ENCODE peak calls at places on chromosomes 16 and 17, in seven cellular contexts. Q is endothelial cell of umbilical vein, J is PC-9, F is AG04450, N is heart left ventricle, K is A549, E is tibial nerve. G is an unnamed sample.

GRCh38 chr17:12365805-12366204 is 299.9 kb upstream of the MYOCD start:
- DNase-seq in Q (no peak), J (no peak), F (peak), N (peak), K (peak), E (no peak), G (peak)

GRCh38 chr17:68356520-68356919 is 65.2 kb downstream of the ARSG start:
- DNase-seq in Q (no peak), J (no peak), F (no peak), N (no peak), K (no peak), E (no peak), G (no peak)

GRCh38 chr16:88354229-88355092 is 28.3 kb upstream of the ZNF469 start:
- DNase-seq in Q (no peak), J (no peak), F (no peak), N (no peak), K (no peak), E (no peak), G (no peak)

GRCh38 chr17:42674755-42675347 is 1.9 kb downstream of the PLEKHH3 start:
- DNase-seq in Q (no peak), J (no peak), F (no peak), N (no peak), K (no peak), E (no peak), G (no peak)

GRCh38 chr17:3411070-3411469 is at the start of gene OR3A3:
- DNase-seq in Q (no peak), J (no peak), F (no peak), N (no peak), K (no peak), E (no peak), G (no peak)

GRCh38 chr16:30971298-30971697 is 13.7 kb upstream of the HSD3B7 start:
- DNase-seq in Q (no peak), J (no peak), F (no peak), N (no peak), K (no peak), E (no peak), G (no peak)

GRCh38 chr16:2500937-2501750 is 12.6 kb upstream of the ATP6V0C start:
- DNase-seq in Q (peak), J (peak), F (peak), N (peak), K (peak), E (peak), G (peak)

GRCh38 chr16:50297301-50298074 is 31.1 kb downstream of the ADCY7 start:
- DNase-seq in Q (no peak), J (no peak), F (no peak), N (no peak), K (no peak), E (no peak), G (no peak)

GRCh38 chr17:19311421-19312215 is 50.9 kb downstream of the B9D1 start:
- DNase-seq in Q (peak), J (peak), F (no peak), N (peak), K (no peak), E (no peak), G (no peak)

GRCh38 chr16:51427081-51427480 is 276.0 kb upstream of the SALL1 start:
- DNase-seq in Q (no peak), J (no peak), F (no peak), N (no peak), K (no peak), E (no peak), G (no peak)

GRCh38 chr16:69820926-69821541 is 58.9 kb downstream of the WWP2 start:
- DNase-seq in Q (no peak), J (no peak), F (no peak), N (no peak), K (no peak), E (no peak), G (no peak)

GRCh38 chr17:36907407-36907806 is 29.9 kb upstream of the LHX1 start:
- DNase-seq in Q (no peak), J (no peak), F (no peak), N (no peak), K (no peak), E (no peak), G (no peak)

GRCh38 chr16:28009586-28010373 is 53.7 kb downstream of the GSG1L start:
- DNase-seq in Q (no peak), J (no peak), F (no peak), N (no peak), K (no peak), E (no peak), G (no peak)
- H3K27ac ChIP-seq in Q (no peak), J (no peak), F (no peak), N (no peak), K (no peak), E (no peak), G (no peak)

GRCh38 chr17:75271955-75272847 is 1.2 kb upstream of the MIF4GD start:
- DNase-seq in Q (no peak), J (no peak), F (no peak), N (peak), K (peak), E (no peak), G (no peak)

GRCh38 chr17:75268931-75269330 is 2.1 kb downstream of the MIF4GD start:
- DNase-seq in Q (peak), J (no peak), F (no peak), N (no peak), K (no peak), E (no peak), G (no peak)

GRCh38 chr17:75270966-75271232 is at the start of gene MIF4GD:
- DNase-seq in Q (no peak), J (no peak), F (no peak), N (no peak), K (no peak), E (no peak), G (no peak)

GRCh38 chr17:75271233-75271954 is 363 bp upstream of the MIF4GD start:
- DNase-seq in Q (peak), J (peak), F (no peak), N (peak), K (peak), E (peak), G (no peak)

DNA sequence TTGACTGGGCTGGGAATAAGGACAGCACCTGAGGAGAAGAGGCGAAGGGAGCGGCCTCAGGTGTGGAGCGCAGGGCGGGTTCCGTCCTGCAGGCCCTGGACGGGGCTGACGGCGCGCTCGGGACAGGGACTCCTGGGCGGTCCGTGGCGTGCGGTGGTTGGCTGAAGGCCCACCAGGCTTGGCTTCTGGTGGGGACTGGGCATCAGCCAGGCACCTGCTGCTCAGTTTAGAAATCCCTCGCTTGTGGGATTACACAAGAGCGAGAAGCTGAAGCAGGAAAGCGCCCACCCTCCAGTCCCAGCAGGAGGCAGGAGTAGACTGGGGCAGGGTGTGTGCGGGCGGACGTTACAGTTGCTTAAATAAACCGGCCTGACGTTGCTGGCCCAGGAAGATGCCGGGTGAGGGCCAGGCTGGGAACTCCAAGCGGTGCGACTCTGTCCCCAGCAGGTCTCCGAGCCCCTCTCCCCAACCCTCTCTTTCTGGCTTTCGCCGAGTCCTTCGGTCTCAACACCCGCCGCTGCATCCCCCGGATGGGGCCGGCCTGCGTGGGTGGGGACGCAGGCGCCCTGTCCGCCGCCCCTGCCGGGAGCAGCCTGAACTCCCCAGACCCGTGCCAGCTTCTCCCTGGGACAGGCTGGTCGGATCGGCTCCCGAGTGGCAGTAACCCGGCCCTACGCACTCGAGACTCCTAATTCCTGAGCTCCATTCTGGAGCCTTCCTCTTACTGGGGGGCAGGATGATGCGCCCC is 639 bp downstream of the MIF4GD start:
- DNase-seq in Q (peak), J (peak), F (no peak), N (peak), K (peak), E (no peak), G (no peak)
- TF ChIP-seq CTCF in Q (peak), J (peak), F (peak), N (peak), K (no peak), E (no peak), G (peak)

DNA sequence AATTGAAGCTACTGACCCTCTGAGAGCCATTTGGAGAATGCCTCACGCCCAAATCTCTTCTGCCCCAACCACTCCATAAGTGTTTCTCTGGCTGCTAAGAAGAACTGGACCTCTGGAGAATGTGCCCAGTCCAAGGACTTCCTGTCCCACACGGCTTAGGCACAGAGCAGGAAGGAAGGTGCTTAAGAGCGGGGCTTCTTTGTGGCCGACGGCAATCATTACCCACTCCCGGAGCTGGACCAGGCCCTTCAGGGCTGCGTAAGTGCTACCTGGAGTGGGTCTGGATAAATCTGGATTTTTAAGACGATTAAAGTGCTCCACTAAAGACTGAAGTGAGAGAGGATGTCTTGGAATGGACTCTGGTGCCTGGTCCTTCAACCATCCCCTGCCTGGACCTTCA is 1.8 kb downstream of the CCDC42 start:
- DNase-seq in Q (no peak), J (no peak), F (no peak), N (no peak), K (no peak), E (no peak), G (no peak)
- H3K27ac ChIP-seq in Q (no peak), J (no peak), F (no peak), N (no peak), K (no peak), E (no peak), G (peak)

DNA sequence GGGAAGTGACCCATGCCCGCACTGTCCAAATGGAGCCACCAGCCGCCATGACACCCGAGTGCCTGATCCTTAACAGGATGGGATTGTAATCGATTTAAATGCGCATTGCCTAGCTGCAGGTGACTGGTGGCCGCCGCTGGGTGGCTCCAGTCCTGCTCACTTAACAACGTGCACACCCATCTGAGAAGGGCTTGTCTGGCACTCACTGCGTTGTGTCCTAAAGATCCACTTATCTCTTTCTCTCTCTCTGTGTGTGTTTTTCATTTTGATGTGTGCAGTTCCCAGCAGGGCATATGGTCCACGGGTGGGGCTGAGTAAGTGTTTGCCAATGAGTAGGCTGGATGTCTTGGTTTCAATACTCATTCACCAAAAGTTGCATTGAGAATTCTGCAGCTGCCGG is 80.6 kb downstream of the IRF8 start:
- DNase-seq in Q (no peak), J (no peak), F (no peak), N (no peak), K (peak), E (no peak), G (no peak)
- TF ChIP-seq CTCF in Q (no peak), J (no peak), F (no peak), N (no peak), K (no peak), E (no peak), G (no peak)

DNA sequence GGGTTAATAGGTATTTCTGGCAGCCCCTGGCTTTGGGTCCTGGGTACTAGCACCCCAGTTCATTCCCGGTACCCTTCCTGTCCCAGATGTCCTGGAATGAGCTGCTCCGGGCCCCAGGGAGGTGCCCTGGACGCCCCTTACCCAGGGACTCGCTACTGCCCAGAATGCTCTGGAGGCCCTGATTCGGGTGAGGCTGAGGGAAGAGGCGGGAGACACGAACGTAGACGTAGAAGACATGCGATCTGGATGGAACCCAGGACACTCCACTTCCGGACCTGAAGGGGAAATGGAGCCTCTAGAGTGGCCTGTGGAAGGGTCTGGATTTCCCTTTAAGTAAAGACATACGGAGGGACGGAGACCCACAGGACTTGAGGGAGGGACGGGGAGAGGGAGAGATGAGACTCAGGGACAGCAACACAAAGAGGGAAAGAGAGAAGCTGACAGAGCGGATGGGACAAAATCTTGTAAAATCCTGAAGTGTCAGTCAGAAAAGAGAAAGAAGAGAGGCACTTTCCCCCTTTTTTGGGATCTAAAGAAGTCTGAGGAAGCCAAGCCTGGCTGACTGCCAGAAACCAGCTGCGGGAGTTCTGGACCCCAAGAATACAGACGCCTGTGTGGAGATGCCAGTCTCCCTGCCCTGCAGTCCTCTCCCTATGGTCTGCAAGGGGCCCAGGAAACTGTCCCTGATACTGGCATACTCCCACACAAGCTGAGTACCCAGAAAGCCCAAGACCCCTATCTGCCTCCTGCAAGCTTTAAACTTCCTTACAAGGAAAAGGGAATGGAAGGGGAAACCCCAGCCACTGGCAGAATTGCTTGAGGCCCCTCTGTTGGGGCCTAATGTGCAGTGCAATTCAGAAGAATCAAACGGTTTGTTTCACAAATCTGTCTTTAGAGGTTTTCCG is 1.0 kb upstream of the HOXB13 start:
- DNase-seq in Q (no peak), J (no peak), F (no peak), N (no peak), K (no peak), E (no peak), G (no peak)
- H3K27ac ChIP-seq in Q (no peak), J (no peak), F (no peak), N (no peak), K (peak), E (no peak), G (no peak)

DNA sequence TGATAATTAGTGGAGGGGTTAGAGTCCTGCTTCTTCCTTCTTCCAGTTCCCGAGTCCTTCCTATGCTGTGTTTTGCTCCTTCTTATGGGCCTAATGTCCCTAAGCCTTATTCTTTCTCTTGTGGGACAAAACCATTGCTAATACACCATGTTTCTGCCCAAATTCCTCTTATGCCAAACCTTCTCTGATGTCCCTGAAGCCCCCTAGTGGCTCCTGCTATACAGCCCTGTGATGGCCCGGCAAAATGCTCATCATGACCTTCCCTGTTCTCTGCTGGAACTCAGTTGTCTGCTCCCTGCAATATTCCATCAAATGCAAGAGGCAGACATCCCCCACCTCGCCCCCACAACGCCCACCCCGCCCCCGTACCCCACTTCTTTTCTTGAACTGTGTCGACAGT is 171.6 kb downstream of the CDH11 start:
- DNase-seq in Q (no peak), J (no peak), F (no peak), N (no peak), K (no peak), E (no peak), G (no peak)
- TF ChIP-seq CTCF in Q (no peak), J (no peak), F (peak), N (no peak), K (no peak), E (no peak), G (no peak)

DNA sequence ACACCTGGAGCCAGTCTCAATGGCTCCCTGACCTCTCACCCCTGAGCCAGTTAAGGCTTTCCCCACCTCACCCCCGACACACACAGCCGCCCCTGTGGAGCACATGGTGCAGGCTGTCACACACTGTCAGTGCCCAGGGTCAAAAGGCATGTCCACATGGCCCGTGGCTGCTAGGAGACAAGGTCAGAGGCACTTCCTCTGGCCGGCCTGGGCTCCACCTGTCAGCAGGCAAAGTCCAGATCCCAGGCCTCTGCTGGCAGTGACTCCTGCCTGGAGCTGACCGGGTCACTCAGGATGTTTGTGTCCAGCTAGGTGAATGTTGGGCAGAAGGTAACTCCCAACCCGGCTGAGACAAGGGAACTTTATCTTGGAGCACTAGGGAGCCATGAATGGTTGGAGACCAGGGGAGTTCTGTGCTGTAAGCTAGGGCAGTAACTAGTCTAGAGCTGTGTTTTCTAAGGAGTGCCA is 6.0 kb downstream of the SREBF1 start:
- DNase-seq in Q (no peak), J (no peak), F (no peak), N (no peak), K (no peak), E (no peak), G (no peak)
- H3K27ac ChIP-seq in Q (no peak), J (peak), F (no peak), N (peak), K (peak), E (no peak), G (no peak)

GRCh38 chr17:82912571-82913089 is 72.8 kb upstream of the ZNF750 start:
- DNase-seq in Q (no peak), J (no peak), F (no peak), N (no peak), K (no peak), E (no peak), G (no peak)

GRCh38 chr17:82915697-82916027 is 75.8 kb upstream of the ZNF750 start:
- DNase-seq in Q (no peak), J (no peak), F (no peak), N (no peak), K (no peak), E (no peak), G (no peak)

GRCh38 chr17:82915010-82915696 is 75.3 kb upstream of the ZNF750 start:
- DNase-seq in Q (no peak), J (no peak), F (no peak), N (no peak), K (no peak), E (no peak), G (no peak)

GRCh38 chr17:82913304-82914043 is 73.7 kb upstream of the ZNF750 start:
- DNase-seq in Q (peak), J (peak), F (no peak), N (no peak), K (peak), E (no peak), G (no peak)

GRCh38 chr17:82914375-82914774 is 74.6 kb upstream of the ZNF750 start:
- DNase-seq in Q (no peak), J (no peak), F (no peak), N (no peak), K (no peak), E (no peak), G (no peak)
- TF ChIP-seq CTCF in Q (peak), J (no peak), F (peak), N (peak), K (no peak), E (peak), G (no peak)

GRCh38 chr17:81308161-81308560 is 13.1 kb upstream of the SLC38A10 start:
- DNase-seq in Q (no peak), J (no peak), F (no peak), N (no peak), K (no peak), E (no peak), G (no peak)

GRCh38 chr17:81307636-81308035 is 12.5 kb upstream of the SLC38A10 start:
- DNase-seq in Q (no peak), J (no peak), F (no peak), N (no peak), K (no peak), E (no peak), G (no peak)

GRCh38 chr17:81306898-81307510 is 11.9 kb upstream of the SLC38A10 start:
- DNase-seq in Q (no peak), J (no peak), F (no peak), N (no peak), K (peak), E (no peak), G (no peak)

GRCh38 chr17:81305051-81305630 is 10.0 kb upstream of the SLC38A10 start:
- DNase-seq in Q (no peak), J (no peak), F (no peak), N (no peak), K (no peak), E (no peak), G (no peak)

DNA sequence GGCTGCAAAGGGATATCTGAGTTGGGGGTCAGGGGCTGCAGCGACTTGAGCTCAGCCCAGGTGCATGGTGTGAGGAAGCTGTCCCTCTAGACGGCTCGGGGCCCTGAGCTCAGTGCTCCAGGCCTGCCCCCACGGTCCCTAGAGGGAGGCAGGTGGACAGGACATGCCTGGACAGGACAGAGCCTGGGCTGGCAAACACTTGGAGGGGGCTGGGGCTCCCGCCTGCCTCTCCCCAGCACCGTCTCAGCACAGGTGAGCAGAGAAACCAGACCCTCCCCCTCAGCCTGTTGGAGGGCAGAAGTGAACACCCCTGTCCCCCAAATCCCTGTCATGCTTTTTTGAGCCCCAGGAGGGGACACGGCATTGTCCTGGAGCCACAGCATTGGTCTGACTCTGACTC is 11.4 kb upstream of the SLC38A10 start:
- DNase-seq in Q (no peak), J (no peak), F (no peak), N (no peak), K (no peak), E (no peak), G (no peak)
- H3K27ac ChIP-seq in Q (no peak), J (no peak), F (no peak), N (no peak), K (peak), E (no peak), G (no peak)

GRCh38 chr16:57727610-57728009 is 8.0 kb upstream of the KATNB1 start:
- DNase-seq in Q (no peak), J (no peak), F (no peak), N (no peak), K (no peak), E (no peak), G (no peak)
- TF ChIP-seq CTCF in Q (no peak), J (no peak), F (no peak), N (no peak), K (no peak), E (no peak), G (no peak)

G was measured in thoracic aorta.